ENCODE peak calls at places on chromosome 4, in six cellular contexts. C is cardiac fibroblast, P is right atrium auricular region, S is HL-60, N is BE2C, K is lower leg skin. Q is an unnamed sample.
A peak's percentile ranks its signal among the peaks of the same experiment; 100 is the strongest.

GRCh38 chr4:37245391-37245954 is 930 bp downstream of the NWD2 start:
- DNase-seq in C (no peak), P (no peak), S (no peak), N (no peak), K (no peak), Q (no peak)

GRCh38 chr4:72319596-72319995 is 249.4 kb downstream of the ADAMTS3 start:
- DNase-seq in C (peak; percentile 49), P (no peak), S (no peak), N (no peak), K (no peak), Q (no peak)

GRCh38 chr4:101205878-101206277 is 141.4 kb downstream of the PPP3CA start:
- DNase-seq in C (peak; percentile 37), P (no peak), S (peak; percentile 30), N (no peak), K (no peak), Q (no peak)

GRCh38 chr4:1193206-1194027 is 21.0 kb upstream of the SPON2 start:
- DNase-seq in C (no peak), P (no peak), S (no peak), N (no peak), K (peak; percentile 85), Q (no peak)

GRCh38 chr4:75985116-75985515 is 5.6 kb downstream of the SDAD1 start:
- DNase-seq in C (peak; percentile 37), P (no peak), S (no peak), N (no peak), K (no peak), Q (no peak)

GRCh38 chr4:185712350-185713024 is 99.5 kb downstream of the SORBS2 start:
- DNase-seq in C (no peak), P (no peak), S (no peak), N (peak; percentile 14), K (no peak), Q (no peak)

GRCh38 chr4:40507977-40508376 is 121.7 kb downstream of the RBM47 start:
- DNase-seq in C (no peak), P (no peak), S (no peak), N (no peak), K (no peak), Q (no peak)

GRCh38 chr4:47374477-47374876 is 89.0 kb downstream of the COMMD8 start:
- DNase-seq in C (peak; percentile 5), P (no peak), S (no peak), N (no peak), K (no peak), Q (no peak)

GRCh38 chr4:70601422-70602039 is 9.5 kb downstream of the AMBN start:
- DNase-seq in C (peak; percentile 51), P (no peak), S (peak; percentile 64), N (peak; percentile 50), K (no peak), Q (peak; percentile 41)

GRCh38 chr4:155950461-155950860 is 3.2 kb downstream of the CTSO start:
- DNase-seq in C (no peak), P (no peak), S (no peak), N (no peak), K (no peak), Q (no peak)

GRCh38 chr4:2936773-2937145 is 26.4 kb downstream of the NOP14 start:
- DNase-seq in C (peak; percentile 38), P (no peak), S (peak; percentile 47), N (peak; percentile 78), K (peak; percentile 83), Q (peak; percentile 86)

GRCh38 chr4:147198411-147199051 is 252.9 kb upstream of the TTC29 start:
- DNase-seq in C (peak; percentile 51), P (no peak), S (no peak), N (no peak), K (no peak), Q (no peak)

GRCh38 chr4:153206534-153206933 is 2.3 kb downstream of the TRIM2 start:
- DNase-seq in C (no peak), P (no peak), S (no peak), N (no peak), K (no peak), Q (no peak)

GRCh38 chr4:26687728-26688127 is 103.8 kb downstream of the TBC1D19 start:
- DNase-seq in C (peak; percentile 76), P (no peak), S (no peak), N (no peak), K (no peak), Q (no peak)

GRCh38 chr4:86939737-86940141 is 4.9 kb downstream of the AFF1 start:
- DNase-seq in C (no peak), P (no peak), S (no peak), N (no peak), K (no peak), Q (no peak)

GRCh38 chr4:183266386-183266785 is 53.7 kb downstream of the CLDN22 start:
- DNase-seq in C (no peak), P (no peak), S (no peak), N (no peak), K (no peak), Q (no peak)

GRCh38 chr4:90745176-90745575 is 618.0 kb downstream of the CCSER1 start:
- DNase-seq in C (no peak), P (no peak), S (no peak), N (no peak), K (no peak), Q (no peak)

GRCh38 chr4:106450249-106450648 is 81.7 kb upstream of the GIMD1 start:
- DNase-seq in C (no peak), P (no peak), S (no peak), N (no peak), K (no peak), Q (no peak)

GRCh38 chr4:99710681-99711345 is 53.2 kb upstream of the C4orf54 start:
- DNase-seq in C (no peak), P (no peak), S (no peak), N (no peak), K (no peak), Q (no peak)

GRCh38 chr4:86999244-86999643 is 64.4 kb downstream of the AFF1 start:
- DNase-seq in C (no peak), P (no peak), S (no peak), N (no peak), K (no peak), Q (no peak)

GRCh38 chr4:36269116-36269515 is 12.3 kb upstream of the DTHD1 start:
- DNase-seq in C (no peak), P (no peak), S (no peak), N (no peak), K (no peak), Q (no peak)

GRCh38 chr4:8544282-8544681 is 35.9 kb upstream of the GPR78 start:
- DNase-seq in C (no peak), P (no peak), S (no peak), N (no peak), K (peak; percentile 43), Q (no peak)

DNA sequence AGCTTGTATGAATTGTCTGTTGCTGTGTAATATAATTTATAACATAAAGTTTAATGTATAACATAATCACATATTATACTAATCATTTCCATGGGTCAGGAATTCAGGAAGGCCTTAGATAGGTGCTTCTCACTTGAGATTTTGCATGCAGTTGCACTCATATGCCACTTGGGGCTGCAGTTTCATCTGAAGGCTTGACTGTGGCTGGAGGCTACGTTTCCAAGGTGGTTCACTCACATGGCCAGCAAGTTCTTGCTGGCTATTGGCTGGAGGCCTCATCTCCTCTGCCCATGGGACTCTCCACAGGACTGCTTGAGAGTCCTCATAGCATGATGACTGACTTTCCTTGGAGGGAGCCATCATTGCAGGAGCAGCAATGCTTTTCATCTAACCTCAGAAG is 53.4 kb upstream of the STX18 start:
- DNase-seq in C (no peak), P (no peak), S (no peak), N (no peak), K (peak; percentile 18), Q (no peak)
- TF ChIP-seq CTCF in C (peak; percentile 30), P (no peak), S (no peak), N (peak; percentile 52), K (no peak), Q (no peak)

DNA sequence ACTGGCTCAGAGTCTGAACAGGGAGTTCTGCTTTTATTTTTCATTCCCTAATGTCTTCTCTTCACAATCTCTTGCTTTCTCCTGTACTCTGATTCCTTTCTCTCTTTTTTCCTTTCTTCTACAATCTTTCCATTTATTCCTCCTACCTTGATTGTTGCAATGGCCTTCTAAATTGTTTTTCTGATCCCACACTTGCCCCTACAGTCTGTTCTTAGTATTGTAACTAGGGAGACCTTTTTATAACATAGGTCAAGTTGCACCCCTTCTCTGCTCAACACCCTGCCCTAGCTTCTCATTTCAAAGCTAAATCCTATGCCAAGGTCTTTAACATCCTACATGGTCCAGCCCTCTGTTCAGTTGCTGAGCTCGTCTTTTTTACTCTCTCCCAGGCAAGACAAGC is 277.9 kb downstream of the GBA3 start:
- DNase-seq in C (no peak), P (no peak), S (no peak), N (no peak), K (no peak), Q (no peak)
- TF ChIP-seq CTCF in C (no peak), P (no peak), S (no peak), N (no peak), K (no peak), Q (no peak)

DNA sequence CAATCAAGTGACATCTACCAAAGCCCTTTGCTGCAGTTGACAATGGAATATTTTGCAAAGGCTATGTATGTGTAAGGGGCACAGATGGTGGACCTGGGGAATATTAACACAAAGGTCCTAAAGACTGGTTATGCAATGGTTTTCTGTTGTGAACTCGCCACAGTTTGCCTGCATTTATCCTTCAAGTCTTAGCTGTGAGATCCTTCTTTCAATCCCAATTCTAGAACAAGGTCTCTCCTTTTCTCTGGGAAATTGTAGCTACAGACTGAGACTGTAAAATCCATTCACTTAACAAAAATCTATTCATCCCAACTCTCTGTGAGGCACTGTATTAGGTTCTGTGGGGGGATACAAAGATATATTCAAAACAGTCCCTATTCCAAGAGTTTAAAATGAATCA is 250.4 kb downstream of the GPM6A start:
- DNase-seq in C (no peak), P (no peak), S (no peak), N (no peak), K (no peak), Q (no peak)
- TF ChIP-seq CTCF in C (no peak), P (no peak), S (no peak), N (no peak), K (no peak), Q (no peak)

DNA sequence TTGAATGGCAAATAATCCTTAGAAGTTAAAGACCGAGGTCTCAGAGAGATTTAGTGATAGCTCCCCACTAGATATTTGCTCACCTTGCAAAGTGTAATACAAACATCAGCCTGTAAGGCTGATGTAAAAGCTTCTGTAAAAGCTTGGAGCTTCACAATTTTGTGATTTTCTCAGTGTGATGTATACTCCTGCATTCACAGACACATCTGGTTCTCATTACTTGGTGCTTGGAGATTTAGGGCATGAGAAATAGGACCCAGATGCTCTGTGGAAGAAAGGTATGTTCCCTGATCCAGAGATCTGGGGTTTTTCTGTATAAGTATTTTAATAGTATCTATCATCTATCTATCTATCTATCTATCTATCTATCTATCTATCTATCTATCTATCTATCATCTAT is 1664.3 kb downstream of the C4orf33 start:
- DNase-seq in C (no peak), P (no peak), S (no peak), N (no peak), K (no peak), Q (no peak)
- TF ChIP-seq CTCF in C (no peak), P (no peak), S (no peak), N (no peak), K (no peak), Q (no peak)

GRCh38 chr4:180909279-180909678 is 1333.9 kb upstream of the TENM3 start:
- DNase-seq in C (no peak), P (no peak), S (peak; percentile 2), N (peak; percentile 31), K (no peak), Q (no peak)
- TF ChIP-seq CTCF in C (no peak), P (no peak), S (no peak), N (peak; percentile 69), K (no peak), Q (no peak)

Q was measured in adrenal gland.